ENCODE peak calls at places on chromosomes 2 and 18, in five cellular contexts. I is OCI-LY7; W is iris pigment epithelial cell; F is activated CD8-positive, alpha-beta memory T cell treated with anti-CD3 and anti-CD28 coated beads, Interleukin-2, amount 50 U/mL, for 48 hours; R is ELF-1. X is an unnamed sample.

GRCh38 chr2:8541636-8542035 is 140.2 kb upstream of the ID2 start:
- DNase-seq in I (no peak), W (no peak), F (peak), R (no peak), X (no peak)

GRCh38 chr2:68237976-68238580 is 14.3 kb downstream of the PPP3R1 start:
- DNase-seq in I (no peak), W (no peak), F (no peak), R (no peak), X (no peak)

GRCh38 chr18:11657152-11657551 is 31.9 kb upstream of the GNAL start:
- DNase-seq in I (no peak), W (no peak), F (no peak), R (no peak), X (no peak)

GRCh38 chr2:212032536-212033219 is 505.9 kb downstream of the ERBB4 start:
- DNase-seq in I (no peak), W (peak), F (no peak), R (no peak), X (peak)

GRCh38 chr2:134408386-134408785 is 154.5 kb downstream of the MGAT5 start:
- DNase-seq in I (peak), W (peak), F (no peak), R (no peak), X (peak)

GRCh38 chr2:217804786-217805678 is 197.8 kb downstream of the TNS1 start:
- DNase-seq in I (no peak), W (peak), F (no peak), R (no peak), X (no peak)

GRCh38 chr2:184215745-184216144 is 382.6 kb upstream of the ZNF804A start:
- DNase-seq in I (no peak), W (no peak), F (no peak), R (no peak), X (no peak)

GRCh38 chr2:30217644-30218361 is 13.5 kb upstream of the LBH start:
- DNase-seq in I (no peak), W (no peak), F (peak), R (peak), X (no peak)

GRCh38 chr2:11056614-11057013 is 98.7 kb upstream of the SLC66A3 start:
- DNase-seq in I (no peak), W (peak), F (no peak), R (no peak), X (peak)

GRCh38 chr2:127437781-127438726 is 19.8 kb downstream of the PROC start:
- DNase-seq in I (no peak), W (no peak), F (no peak), R (peak), X (no peak)

GRCh38 chr2:224401641-224402342 is at the start of gene FAM124B:
- DNase-seq in I (no peak), W (peak), F (peak), R (peak), X (peak)

GRCh38 chr2:126703311-126703710 is 47.4 kb downstream of the GYPC start:
- DNase-seq in I (no peak), W (no peak), F (no peak), R (no peak), X (no peak)